ENCODE peak calls at places on chromosomes 12 and 14, in six cellular contexts. Q is A172, N is fibroblast of pulmonary artery, P is right cardiac atrium, E is NCI-H2107, U is GM23248. D is an unnamed sample.

GRCh38 chr12:42129595-42130204 is 15.0 kb downstream of the GXYLT1 start:
- DNase-seq in Q (peak; percentile 41), E (peak; percentile 6), U (peak; percentile 83), P (no peak), N (peak; percentile 83), D (peak; percentile 83)

GRCh38 chr14:88289214-88289613 is 33.9 kb downstream of the KCNK10 start:
- DNase-seq in P (no peak), Q (no peak), N (no peak), E (no peak), U (peak; percentile 55), D (no peak)

GRCh38 chr12:130127527-130127908 is 34.7 kb upstream of the FZD10 start:
- DNase-seq in Q (no peak), P (no peak), U (peak; percentile 32), E (no peak), N (no peak), D (no peak)

GRCh38 chr14:100365741-100366140 is 42.6 kb downstream of the SLC25A47 start:
- DNase-seq in P (no peak), N (no peak), Q (no peak), U (no peak), E (no peak), D (no peak)

GRCh38 chr12:55142896-55143870 is 17.0 kb downstream of the OR9K2 start:
- DNase-seq in P (no peak), U (peak; percentile 80), Q (peak; percentile 41), E (peak; percentile 3), N (peak; percentile 56), D (peak; percentile 70)

GRCh38 chr12:30417697-30418231 is 277.9 kb downstream of the IPO8 start:
- DNase-seq in P (no peak), E (no peak), N (peak; percentile 87), Q (peak; percentile 98), U (peak; percentile 96), D (peak; percentile 86)

GRCh38 chr12:69052613-69053408 is 119.8 kb upstream of the CPM start:
- DNase-seq in Q (peak; percentile 91), U (peak; percentile 94), P (no peak), N (peak; percentile 82), E (no peak), D (peak; percentile 91)

GRCh38 chr12:31369712-31370521 is 44.0 kb upstream of the SINHCAF start:
- DNase-seq in U (peak; percentile 75), Q (no peak), E (peak; percentile 56), N (peak; percentile 75), P (no peak), D (peak; percentile 67)

GRCh38 chr12:25386823-25387134 is 136.1 kb upstream of the KRAS start:
- DNase-seq in N (no peak), U (no peak), E (no peak), Q (no peak), P (no peak), D (no peak)

GRCh38 chr14:53536446-53536845 is 383.3 kb upstream of the DDHD1 start:
- DNase-seq in P (no peak), N (no peak), U (no peak), Q (no peak), E (no peak), D (no peak)

GRCh38 chr12:56020437-56021189 is at the start of gene IKZF4:
- DNase-seq in Q (no peak), P (peak; percentile 84), E (no peak), U (no peak), N (peak; percentile 64), D (no peak)

GRCh38 chr12:101127521-101128219 is 82.4 kb downstream of the SLC5A8 start:
- DNase-seq in E (no peak), U (peak; percentile 75), P (no peak), Q (peak; percentile 32), N (peak; percentile 1), D (peak; percentile 77)

GRCh38 chr14:55754871-55755270 is 174.9 kb downstream of the KTN1 start:
- DNase-seq in U (no peak), Q (no peak), P (no peak), N (no peak), E (no peak), D (no peak)

GRCh38 chr14:56324831-56325230 is 206.6 kb downstream of the PELI2 start:
- DNase-seq in P (no peak), E (no peak), N (no peak), Q (no peak), U (peak; percentile 79), D (no peak)

GRCh38 chr12:45671254-45671653 is 58.3 kb upstream of the ARID2 start:
- DNase-seq in U (peak; percentile 61), P (no peak), Q (peak; percentile 38), E (no peak), N (peak; percentile 49), D (peak; percentile 79)

GRCh38 chr12:82942963-82943362 is 256.3 kb downstream of the TMTC2 start:
- DNase-seq in U (no peak), E (no peak), N (peak; percentile 7), Q (no peak), P (no peak), D (no peak)

GRCh38 chr14:37598085-37598972 is 2.9 kb downstream of the TTC6 start:
- DNase-seq in P (peak; percentile 30), E (no peak), Q (no peak), U (no peak), N (no peak), D (no peak)

GRCh38 chr12:98698603-98699463 is 53.7 kb downstream of the APAF1 start:
- DNase-seq in U (peak; percentile 76), P (peak; percentile 53), N (peak; percentile 80), E (no peak), Q (peak; percentile 44), D (peak; percentile 68)

GRCh38 chr12:3332190-3332589 is 158.8 kb upstream of the PRMT8 start:
- DNase-seq in U (peak; percentile 58), N (peak; percentile 19), Q (no peak), E (no peak), P (no peak), D (peak; percentile 39)

GRCh38 chr14:95855606-95856005 is 21.0 kb upstream of the TUNAR start:
- DNase-seq in U (no peak), Q (no peak), E (no peak), N (no peak), P (no peak), D (no peak)

GRCh38 chr12:13390381-13390856 is 193.9 kb downstream of the EMP1 start:
- DNase-seq in P (peak; percentile 93), U (peak; percentile 92), N (peak; percentile 33), Q (peak; percentile 69), E (peak; percentile 86), D (peak; percentile 75)

GRCh38 chr14:89011727-89012271 is 187.3 kb downstream of the TTC8 start:
- DNase-seq in E (no peak), P (no peak), N (no peak), U (no peak), Q (no peak), D (peak; percentile 28)

GRCh38 chr12:121921106-121921505 is 2.7 kb downstream of the CFAP251 start:
- DNase-seq in N (no peak), U (no peak), P (no peak), E (no peak), Q (no peak), D (no peak)

GRCh38 chr12:101653503-101653902 is 43.9 kb upstream of the CHPT1 start:
- DNase-seq in Q (no peak), U (no peak), N (no peak), E (no peak), P (no peak), D (no peak)

GRCh38 chr12:90897316-90897715 is 57.7 kb downstream of the CCER1 start:
- DNase-seq in Q (no peak), P (no peak), U (no peak), N (no peak), E (no peak), D (no peak)

GRCh38 chr14:92480856-92481255 is 32.7 kb upstream of the RIN3 start:
- DNase-seq in N (no peak), P (no peak), E (no peak), Q (no peak), U (no peak), D (no peak)

D was measured in ELR.